ENCODE peak calls at places on chromosome 17, in five cellular contexts. One of them, this sample, is unnamed.
A peak's percentile ranks its signal among the peaks of the same experiment; 100 is the strongest.

GRCh38 chr17:14838567-14838966 is 426.6 kb downstream of the PMP22 start:
- DNase-seq in body of pancreas: no peak
- DNase-seq in HCT116: no peak
- DNase-seq in dorsolateral prefrontal cortex: no peak
- DNase-seq in kidney epithelial cell: no peak
- DNase-seq in this sample: no peak

GRCh38 chr17:77556408-77557068 is 402.0 kb upstream of the TNRC6C start:
- DNase-seq in body of pancreas: no peak
- DNase-seq in HCT116: no peak
- DNase-seq in dorsolateral prefrontal cortex: no peak
- DNase-seq in kidney epithelial cell: no peak
- DNase-seq in this sample: no peak

GRCh38 chr17:29617125-29617480 is 5.6 kb downstream of the CORO6 start:
- DNase-seq in body of pancreas: peak; percentile 74
- DNase-seq in HCT116: peak; percentile 67
- DNase-seq in dorsolateral prefrontal cortex: peak; percentile 94
- DNase-seq in kidney epithelial cell: no peak
- DNase-seq in this sample: no peak

GRCh38 chr17:15106540-15106939 is 158.6 kb downstream of the PMP22 start:
- DNase-seq in body of pancreas: no peak
- DNase-seq in HCT116: peak; percentile 22
- DNase-seq in dorsolateral prefrontal cortex: no peak
- DNase-seq in kidney epithelial cell: peak; percentile 14
- DNase-seq in this sample: no peak

GRCh38 chr17:20935740-20936139 is 107.1 kb downstream of the USP22 start:
- DNase-seq in body of pancreas: no peak
- DNase-seq in HCT116: no peak
- DNase-seq in dorsolateral prefrontal cortex: no peak
- DNase-seq in kidney epithelial cell: peak; percentile 37
- DNase-seq in this sample: peak; percentile 75

GRCh38 chr17:3796822-3797170 is 4.2 kb downstream of the ITGAE start:
- DNase-seq in body of pancreas: no peak
- DNase-seq in HCT116: no peak
- DNase-seq in dorsolateral prefrontal cortex: no peak
- DNase-seq in kidney epithelial cell: no peak
- DNase-seq in this sample: no peak

GRCh38 chr17:29590261-29590978 is 972 bp upstream of the GIT1 start:
- DNase-seq in body of pancreas: no peak
- DNase-seq in HCT116: peak; percentile 13
- DNase-seq in dorsolateral prefrontal cortex: peak; percentile 44
- DNase-seq in kidney epithelial cell: no peak
- DNase-seq in this sample: no peak

GRCh38 chr17:72502940-72503341 is 382.1 kb downstream of the SOX9 start:
- DNase-seq in body of pancreas: no peak
- DNase-seq in HCT116: no peak
- DNase-seq in dorsolateral prefrontal cortex: no peak
- DNase-seq in kidney epithelial cell: no peak
- DNase-seq in this sample: no peak

GRCh38 chr17:75473246-75473645 is 16.8 kb downstream of the TMEM94 start:
- DNase-seq in body of pancreas: no peak
- DNase-seq in HCT116: no peak
- DNase-seq in dorsolateral prefrontal cortex: no peak
- DNase-seq in kidney epithelial cell: no peak
- DNase-seq in this sample: no peak

GRCh38 chr17:37744633-37744927 is 279 bp downstream of the HNF1B start:
- DNase-seq in body of pancreas: no peak
- DNase-seq in HCT116: no peak
- DNase-seq in dorsolateral prefrontal cortex: no peak
- DNase-seq in kidney epithelial cell: no peak
- DNase-seq in this sample: no peak

GRCh38 chr17:64455993-64456885 is 7.3 kb downstream of the MILR1 start:
- DNase-seq in body of pancreas: no peak
- DNase-seq in HCT116: no peak
- DNase-seq in dorsolateral prefrontal cortex: no peak
- DNase-seq in kidney epithelial cell: no peak
- DNase-seq in this sample: no peak

GRCh38 chr17:58072862-58073261 is 10.4 kb upstream of the DYNLL2 start:
- DNase-seq in body of pancreas: no peak
- DNase-seq in HCT116: no peak
- DNase-seq in dorsolateral prefrontal cortex: no peak
- DNase-seq in kidney epithelial cell: no peak
- DNase-seq in this sample: no peak

GRCh38 chr17:44642861-44643260 is 13.4 kb upstream of the MEIOC start:
- DNase-seq in body of pancreas: no peak
- DNase-seq in HCT116: no peak
- DNase-seq in dorsolateral prefrontal cortex: no peak
- DNase-seq in kidney epithelial cell: no peak
- DNase-seq in this sample: no peak

GRCh38 chr17:72720494-72720825 is 372.0 kb downstream of the SLC39A11 start:
- DNase-seq in body of pancreas: no peak
- DNase-seq in HCT116: no peak
- DNase-seq in dorsolateral prefrontal cortex: no peak
- DNase-seq in kidney epithelial cell: no peak
- DNase-seq in this sample: no peak

GRCh38 chr17:82801377-82801970 is 38.3 kb downstream of the ZNF750 start:
- DNase-seq in body of pancreas: no peak
- DNase-seq in HCT116: no peak
- DNase-seq in dorsolateral prefrontal cortex: no peak
- DNase-seq in kidney epithelial cell: no peak
- DNase-seq in this sample: no peak

GRCh38 chr17:73340093-73340596 is 28.3 kb upstream of the CDC42EP4 start:
- DNase-seq in body of pancreas: no peak
- DNase-seq in HCT116: peak; percentile 71
- DNase-seq in dorsolateral prefrontal cortex: no peak
- DNase-seq in kidney epithelial cell: peak; percentile 75
- DNase-seq in this sample: no peak

GRCh38 chr17:46270032-46270431 is 24.9 kb upstream of the LRRC37A start:
- DNase-seq in body of pancreas: no peak
- DNase-seq in HCT116: no peak
- DNase-seq in dorsolateral prefrontal cortex: no peak
- DNase-seq in kidney epithelial cell: no peak
- DNase-seq in this sample: peak; percentile 69

GRCh38 chr17:27896656-27897055 is 3.5 kb upstream of the LYRM9 start:
- DNase-seq in body of pancreas: no peak
- DNase-seq in HCT116: no peak
- DNase-seq in dorsolateral prefrontal cortex: no peak
- DNase-seq in kidney epithelial cell: no peak
- DNase-seq in this sample: no peak

GRCh38 chr17:4566785-4567184 is 6.4 kb upstream of the GGT6 start:
- DNase-seq in body of pancreas: peak; percentile 71
- DNase-seq in HCT116: peak; percentile 66
- DNase-seq in dorsolateral prefrontal cortex: no peak
- DNase-seq in kidney epithelial cell: no peak
- DNase-seq in this sample: peak; percentile 33

GRCh38 chr17:38324732-38325131 is 19.0 kb downstream of the GPR179 start:
- DNase-seq in body of pancreas: no peak
- DNase-seq in HCT116: no peak
- DNase-seq in dorsolateral prefrontal cortex: no peak
- DNase-seq in kidney epithelial cell: no peak
- DNase-seq in this sample: no peak

GRCh38 chr17:57783338-57783742 is 38.2 kb upstream of the CCDC182 start:
- DNase-seq in body of pancreas: peak; percentile 78
- DNase-seq in HCT116: peak; percentile 18
- DNase-seq in dorsolateral prefrontal cortex: peak; percentile 72
- DNase-seq in kidney epithelial cell: no peak
- DNase-seq in this sample: no peak

GRCh38 chr17:9202572-9202971 is 181.3 kb downstream of the NTN1 start:
- DNase-seq in body of pancreas: no peak
- DNase-seq in HCT116: no peak
- DNase-seq in dorsolateral prefrontal cortex: no peak
- DNase-seq in kidney epithelial cell: no peak
- DNase-seq in this sample: no peak

GRCh38 chr17:59607817-59608403 is 11.8 kb upstream of the CLTC start:
- DNase-seq in body of pancreas: peak; percentile 17
- DNase-seq in HCT116: no peak
- DNase-seq in dorsolateral prefrontal cortex: no peak
- DNase-seq in kidney epithelial cell: no peak
- DNase-seq in this sample: no peak

GRCh38 chr17:33202796-33203195 is 90.3 kb downstream of the ASIC2 start:
- DNase-seq in body of pancreas: no peak
- DNase-seq in HCT116: no peak
- DNase-seq in dorsolateral prefrontal cortex: no peak
- DNase-seq in kidney epithelial cell: no peak
- DNase-seq in this sample: no peak

GRCh38 chr17:29648005-29648404 is 25.3 kb upstream of the CORO6 start:
- DNase-seq in body of pancreas: no peak
- DNase-seq in HCT116: no peak
- DNase-seq in dorsolateral prefrontal cortex: no peak
- DNase-seq in kidney epithelial cell: no peak
- DNase-seq in this sample: no peak

GRCh38 chr17:67156269-67157199 is 88.5 kb downstream of the HELZ start:
- DNase-seq in body of pancreas: no peak
- DNase-seq in HCT116: no peak
- DNase-seq in dorsolateral prefrontal cortex: no peak
- DNase-seq in kidney epithelial cell: peak; percentile 57
- DNase-seq in this sample: no peak

GRCh38 chr17:72115789-72116520 is 4.9 kb upstream of the SOX9 start:
- DNase-seq in body of pancreas: no peak
- DNase-seq in HCT116: no peak
- DNase-seq in dorsolateral prefrontal cortex: no peak
- DNase-seq in kidney epithelial cell: no peak
- DNase-seq in this sample: no peak

GRCh38 chr17:39623356-39623950 is 3.3 kb upstream of the PPP1R1B start:
- DNase-seq in body of pancreas: peak; percentile 96
- DNase-seq in HCT116: no peak
- DNase-seq in dorsolateral prefrontal cortex: peak; percentile 89
- DNase-seq in kidney epithelial cell: no peak
- DNase-seq in this sample: peak; percentile 58

GRCh38 chr17:14318109-14318905 is 17.4 kb downstream of the HS3ST3B1 start:
- DNase-seq in body of pancreas: no peak
- DNase-seq in HCT116: no peak
- DNase-seq in dorsolateral prefrontal cortex: no peak
- DNase-seq in kidney epithelial cell: no peak
- DNase-seq in this sample: no peak

GRCh38 chr17:83151442-83152220 is 72.2 kb downstream of the METRNL start:
- DNase-seq in body of pancreas: no peak
- DNase-seq in HCT116: no peak
- DNase-seq in dorsolateral prefrontal cortex: no peak
- DNase-seq in kidney epithelial cell: no peak
- DNase-seq in this sample: no peak

GRCh38 chr17:51259574-51260236 is at the start of gene MBTD1:
- DNase-seq in body of pancreas: peak; percentile 96
- DNase-seq in HCT116: peak; percentile 99
- DNase-seq in dorsolateral prefrontal cortex: peak; percentile 96
- DNase-seq in kidney epithelial cell: peak; percentile 84
- DNase-seq in this sample: peak; percentile 88

GRCh38 chr17:74759243-74759801 is 10.9 kb downstream of the NHERF1 start:
- DNase-seq in body of pancreas: no peak
- DNase-seq in HCT116: no peak
- DNase-seq in dorsolateral prefrontal cortex: no peak
- DNase-seq in kidney epithelial cell: no peak
- DNase-seq in this sample: no peak

DNA sequence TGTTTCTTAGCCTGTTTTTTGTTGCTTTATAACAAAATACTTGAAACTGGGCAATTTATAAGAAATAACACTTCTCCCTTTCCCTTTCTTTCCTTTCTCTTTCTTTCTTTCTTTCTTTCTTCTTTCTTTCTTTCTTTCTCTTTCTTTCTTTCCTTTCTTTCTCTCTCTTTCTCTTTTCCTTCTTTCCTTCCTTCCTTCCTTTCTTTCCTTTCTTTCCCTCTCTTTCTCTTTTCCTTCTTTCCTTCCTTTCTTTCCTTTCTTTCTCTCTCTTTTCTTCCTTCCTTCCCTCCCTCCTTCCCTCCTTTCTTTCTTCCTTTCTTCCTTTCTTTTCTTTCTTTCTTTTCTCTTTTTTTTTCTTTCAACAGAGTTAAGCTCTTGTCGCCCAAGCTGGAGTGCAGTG is 27.8 kb downstream of the FAM20A start:
- DNase-seq in body of pancreas: no peak
- DNase-seq in HCT116: no peak
- DNase-seq in dorsolateral prefrontal cortex: no peak
- DNase-seq in kidney epithelial cell: no peak
- DNase-seq in this sample: no peak
- H3K4me3 ChIP-seq in body of pancreas: no peak overlapping the region
- H3K4me3 ChIP-seq in HCT116: no peak overlapping the region
- H3K4me3 ChIP-seq in dorsolateral prefrontal cortex: no peak overlapping the region
- H3K4me3 ChIP-seq in kidney epithelial cell: no peak overlapping the region
- H3K4me3 ChIP-seq in this sample: no peak overlapping the region

DNA sequence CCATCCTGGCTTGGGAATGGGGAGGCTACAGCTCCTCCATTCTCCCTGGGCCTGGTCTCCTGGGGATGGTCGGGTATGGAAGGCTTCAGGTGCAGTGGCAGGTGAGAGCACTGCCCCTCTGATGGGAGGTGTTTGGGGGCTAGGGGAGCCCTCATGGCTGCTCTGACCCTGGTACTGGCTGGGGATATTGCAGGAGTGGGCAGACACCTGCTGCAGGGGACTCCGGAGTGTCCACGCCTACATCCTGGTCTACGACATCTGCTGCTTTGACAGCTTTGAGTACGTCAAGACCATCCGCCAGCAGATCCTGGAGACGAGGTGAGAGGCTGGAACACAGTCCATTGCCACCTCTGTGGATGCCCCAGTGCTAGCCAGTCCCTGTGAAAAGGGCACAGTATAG is 8.8 kb downstream of the RASL10B start:
- DNase-seq in body of pancreas: no peak
- DNase-seq in HCT116: no peak
- DNase-seq in dorsolateral prefrontal cortex: no peak
- DNase-seq in kidney epithelial cell: no peak
- DNase-seq in this sample: no peak
- TF ChIP-seq CTCF in body of pancreas: no peak
- TF ChIP-seq CTCF in HCT116: no peak
- TF ChIP-seq CTCF in dorsolateral prefrontal cortex: no peak
- TF ChIP-seq CTCF in kidney epithelial cell: no peak
- TF ChIP-seq CTCF in this sample: no peak

DNA sequence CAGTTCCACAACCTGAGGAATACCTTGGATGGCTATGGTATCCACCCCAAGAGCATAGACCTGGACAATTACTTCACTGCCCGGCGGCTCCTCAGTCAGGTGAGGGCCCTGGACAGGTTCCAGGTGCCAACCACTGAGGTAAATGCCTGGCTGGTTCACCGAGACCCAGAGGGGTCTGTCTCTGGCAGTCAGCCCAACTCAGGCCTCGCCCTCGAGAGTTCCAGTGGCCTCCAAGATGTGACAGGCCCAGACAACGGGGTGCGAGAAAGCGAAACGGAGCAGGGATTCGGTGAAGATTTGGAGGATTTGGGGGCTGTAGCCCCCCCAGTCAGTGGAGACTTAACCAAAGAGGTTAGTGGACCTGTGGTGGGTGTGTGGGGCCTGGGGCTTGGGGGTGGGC is 3.1 kb downstream of the NFE2L1 start:
- DNase-seq in body of pancreas: no peak
- DNase-seq in HCT116: no peak
- DNase-seq in dorsolateral prefrontal cortex: no peak
- DNase-seq in kidney epithelial cell: no peak
- DNase-seq in this sample: no peak
- H3K4me3 ChIP-seq in body of pancreas: no peak overlapping the region
- H3K4me3 ChIP-seq in HCT116: no peak overlapping the region
- H3K4me3 ChIP-seq in dorsolateral prefrontal cortex: no peak overlapping the region
- H3K4me3 ChIP-seq in kidney epithelial cell: no peak overlapping the region
- H3K4me3 ChIP-seq in this sample: no peak overlapping the region

DNA sequence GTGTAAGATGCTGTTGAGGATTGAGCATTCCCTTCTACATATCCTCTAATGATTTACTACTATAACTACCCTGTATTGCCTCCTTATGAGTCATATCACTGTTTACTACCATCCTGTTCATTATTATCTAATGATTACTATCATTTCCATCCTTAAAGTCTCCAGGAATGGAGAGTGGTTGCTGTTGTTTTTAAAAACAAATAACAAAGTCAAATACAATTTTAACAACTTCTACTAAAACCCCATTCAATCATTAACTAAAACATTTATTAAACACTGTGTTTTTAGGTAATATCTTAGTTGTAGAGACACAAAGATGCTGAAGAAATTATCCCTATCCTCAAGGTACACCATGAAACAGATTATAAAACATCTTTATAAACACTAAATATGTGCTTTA is 126.9 kb downstream of the BRIP1 start:
- DNase-seq in body of pancreas: no peak
- DNase-seq in HCT116: no peak
- DNase-seq in dorsolateral prefrontal cortex: no peak
- DNase-seq in kidney epithelial cell: no peak
- DNase-seq in this sample: no peak
- TF ChIP-seq CTCF in body of pancreas: no peak
- TF ChIP-seq CTCF in HCT116: no peak
- TF ChIP-seq CTCF in dorsolateral prefrontal cortex: no peak
- TF ChIP-seq CTCF in kidney epithelial cell: no peak
- TF ChIP-seq CTCF in this sample: no peak